ENCODE peak calls at places on chromosomes 13 and 19, in six cellular contexts. A is left ventricle myocardium inferior, E is lung, L is NCI-H1436 treated with DMSO at 0.1 percent for 48 hours, Q is EL, O is anterior cingulate cortex. Z is an unnamed sample.

GRCh38 chr13:73131247-73131646 is 72.4 kb downstream of the KLF5 start:
- DNase-seq in E (no peak), O (no peak), L (no peak), Q (no peak), A (no peak), Z (no peak)

GRCh38 chr13:78100481-78100880 is 181.8 kb upstream of the EDNRB start:
- DNase-seq in L (no peak), O (no peak), A (no peak), E (no peak), Q (peak), Z (no peak)

GRCh38 chr19:53504903-53505302 is 33.0 kb upstream of the ZNF331 start:
- DNase-seq in A (no peak), L (no peak), Q (no peak), E (no peak), O (no peak), Z (peak)

GRCh38 chr19:44645407-44646048 is 1.8 kb downstream of the PVR start:
- DNase-seq in E (no peak), O (no peak), A (no peak), Q (no peak), L (no peak), Z (no peak)

GRCh38 chr19:19077103-19077502 is 13.3 kb downstream of the SLC25A42 start:
- DNase-seq in Q (no peak), E (no peak), O (no peak), A (no peak), L (peak), Z (no peak)

GRCh38 chr19:42220751-42221097 is 612 bp downstream of the ZNF526 start:
- DNase-seq in A (no peak), L (no peak), Q (no peak), E (no peak), O (no peak), Z (no peak)

GRCh38 chr19:12773571-12773970 is 1.8 kb downstream of the HOOK2 start:
- DNase-seq in Q (peak), E (no peak), A (peak), L (no peak), O (no peak), Z (peak)

GRCh38 chr19:49430678-49431329 is 5.6 kb downstream of the GFY start:
- DNase-seq in Q (no peak), A (no peak), O (no peak), L (no peak), E (no peak), Z (peak)

GRCh38 chr19:18322318-18322758 is 538 bp downstream of the LSM4 start:
- DNase-seq in L (no peak), A (peak), E (peak), O (no peak), Q (peak), Z (peak)